ENCODE peak calls at places on chromosomes 2 and 18, in seven cellular contexts. O is upper lobe of right lung; M is stomach; Z is CD4-positive, CD25-positive, alpha-beta regulatory T cell; H is hepatocyte; Q is cardiac muscle cell; K is GM23248. P is an unnamed sample. For H3K27me3, the result is how much of the 10 kb centered on the place peaks cover.

GRCh38 chr2:71935291-71935848 is 212.3 kb downstream of the CYP26B1 start:
- DNase-seq in Q (peak), Z (no peak), M (no peak), O (peak), K (peak), H (no peak), P (no peak)

GRCh38 chr2:216658702-216659231 is 25.5 kb downstream of the IGFBP2 start:
- DNase-seq in O (no peak), Q (no peak), Z (no peak), M (no peak), H (peak), K (peak), P (no peak)

GRCh38 chr18:59493019-59493418 is 134.0 kb upstream of the LMAN1 start:
- DNase-seq in H (no peak), Z (no peak), K (no peak), M (no peak), O (no peak), Q (no peak), P (no peak)

GRCh38 chr2:201855356-201855755 is 49.0 kb downstream of the CDK15 start:
- DNase-seq in H (no peak), M (no peak), O (no peak), Q (no peak), K (no peak), Z (no peak), P (no peak)

GRCh38 chr2:75647771-75648170 is 1.2 kb downstream of the MRPL19 start:
- DNase-seq in Z (no peak), H (no peak), K (peak), O (no peak), Q (no peak), M (no peak), P (no peak)

GRCh38 chr2:232839680-232840079 is 30.4 kb upstream of the SNORC start:
- DNase-seq in O (no peak), Z (no peak), M (peak), H (no peak), Q (peak), K (no peak), P (no peak)

GRCh38 chr2:14417586-14417985 is 214.9 kb upstream of the LRATD1 start:
- DNase-seq in M (no peak), Z (no peak), Q (no peak), K (no peak), H (no peak), O (no peak), P (no peak)

GRCh38 chr2:240293865-240294461 is 141.5 kb upstream of the GPC1 start:
- DNase-seq in M (no peak), Z (no peak), H (no peak), Q (no peak), O (no peak), K (no peak), P (no peak)

GRCh38 chr2:46411245-46411641 is 68.1 kb upstream of the TMEM247 start:
- DNase-seq in O (no peak), H (no peak), M (no peak), Z (no peak), Q (no peak), K (no peak), P (peak)

GRCh38 chr2:72819501-72819900 is 6.3 kb downstream of the EXOC6B start:
- DNase-seq in Q (no peak), O (no peak), Z (no peak), M (no peak), H (no peak), K (no peak), P (no peak)

GRCh38 chr2:117833911-117834310 is 19.4 kb downstream of the DDX18 start:
- DNase-seq in H (no peak), K (no peak), Z (no peak), Q (no peak), M (no peak), O (no peak), P (no peak)

GRCh38 chr18:13268035-13268700 is 49.6 kb downstream of the LDLRAD4 start:
- DNase-seq in O (peak), H (peak), K (peak), Z (no peak), M (peak), Q (peak), P (peak)

DNA sequence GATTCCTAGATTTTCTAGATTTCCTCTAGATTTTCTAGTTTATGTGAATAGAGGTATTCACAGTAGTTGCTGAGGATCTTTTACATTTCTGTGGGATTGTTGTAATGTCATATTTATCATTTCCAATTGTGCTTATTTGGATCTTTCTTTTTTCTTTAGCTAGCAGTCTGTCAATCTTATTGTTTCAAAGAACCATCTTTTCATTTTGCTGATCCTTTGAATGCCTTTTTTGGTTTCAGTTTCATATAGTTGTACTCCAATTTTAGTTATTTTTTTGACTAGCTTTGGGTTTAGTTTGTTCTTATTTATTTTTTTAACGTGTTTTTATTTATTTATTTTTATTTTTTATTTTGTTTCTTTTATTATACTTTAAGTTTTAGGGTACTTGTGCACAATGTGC is 24.5 kb downstream of the CLIP4 start:
- DNase-seq in O (no peak), Q (no peak), K (no peak), M (no peak), Z (no peak), H (no peak), P (no peak)
- H3K4me3 ChIP-seq in O (no peak), Q (no peak), K (no peak), M (no peak), Z (no peak), H (no peak), P (no peak)

DNA sequence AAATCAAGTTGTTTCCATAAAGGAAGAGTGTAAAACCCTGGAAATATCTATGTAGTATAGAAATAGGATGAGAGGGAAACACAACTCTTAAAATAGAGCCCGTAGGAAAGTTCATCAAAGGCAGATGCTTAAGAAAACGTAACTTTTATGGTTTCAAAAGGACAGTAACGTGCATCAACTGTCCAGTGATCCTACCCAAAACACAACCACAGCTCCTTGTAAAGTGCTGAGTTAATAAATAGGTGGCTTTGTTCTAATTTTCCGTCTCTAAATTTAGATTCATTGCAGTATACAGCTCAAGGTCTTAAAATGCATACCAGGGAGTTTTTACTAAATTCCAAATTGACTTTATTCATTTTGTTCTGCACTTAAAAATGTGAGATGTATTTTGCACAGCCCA is 282.1 kb upstream of the ID2 start:
- DNase-seq in O (no peak), M (no peak), Z (no peak), H (no peak), K (no peak), Q (no peak), P (no peak)
- H3K27me3 ChIP-seq in O (under half), M (under half), Z (under half), H (under half), K (under half), Q (under half), P (under half)

GRCh38 chr2:172094319-172095145 is 8.2 kb downstream of the DLX2 start:
- DNase-seq in H (no peak), Q (no peak), K (peak), M (no peak), O (no peak), Z (no peak), P (no peak)
- H3K4me3 ChIP-seq in H (no peak), Q (peak), K (peak), M (peak), O (peak), Z (no peak), P (peak)

GRCh38 chr18:57430983-57431382 is 4.2 kb upstream of the ONECUT2 start:
- DNase-seq in O (no peak), Z (no peak), M (no peak), H (no peak), Q (no peak), K (no peak), P (no peak)

GRCh38 chr18:57428221-57429150 is 6.7 kb upstream of the ONECUT2 start:
- DNase-seq in K (peak), H (no peak), M (no peak), O (no peak), Q (no peak), Z (no peak), P (no peak)

GRCh38 chr18:57431512-57432080 is 3.6 kb upstream of the ONECUT2 start:
- DNase-seq in M (no peak), K (no peak), O (no peak), Z (no peak), Q (no peak), H (no peak), P (no peak)

GRCh38 chr18:57430166-57430958 is 4.8 kb upstream of the ONECUT2 start:
- DNase-seq in M (no peak), Z (no peak), O (no peak), H (no peak), Q (no peak), K (no peak), P (no peak)

GRCh38 chr18:57429607-57430165 is 5.5 kb upstream of the ONECUT2 start:
- DNase-seq in Q (no peak), K (no peak), O (no peak), H (no peak), M (no peak), Z (no peak), P (no peak)
- H3K27me3 ChIP-seq in Q (half or more), K (half or more), O (half or more), H (half or more), M (under half), Z (half or more), P (half or more)

GRCh38 chr2:237431856-237432255 is 17.9 kb upstream of the COL6A3 start:
- DNase-seq in H (no peak), K (peak), O (no peak), Z (no peak), Q (no peak), M (no peak), P (no peak)
- H3K4me3 ChIP-seq in H (no peak), K (peak), O (no peak), Z (peak), Q (no peak), M (no peak), P (no peak)

GRCh38 chr2:102806250-102806837 is 44.5 kb downstream of the TMEM182 start:
- DNase-seq in K (peak), O (no peak), M (peak), Q (peak), Z (no peak), H (peak), P (no peak)
- H3K27me3 ChIP-seq in K (under half), O (under half), M (under half), Q (under half), Z (under half), H (under half), P (under half)

GRCh38 chr2:42102606-42103450 is 55.0 kb downstream of the PKDCC start:
- DNase-seq in O (peak), M (peak), H (peak), Q (peak), Z (no peak), K (no peak), P (no peak)
- H3K4me3 ChIP-seq in O (peak), M (peak), H (no peak), Q (no peak), Z (peak), K (no peak), P (no peak)

GRCh38 chr2:236685361-236685760 is 115.7 kb downstream of the ACKR3 start:
- DNase-seq in O (no peak), M (no peak), K (no peak), Q (no peak), Z (no peak), H (no peak), P (no peak)
- H3K27me3 ChIP-seq in O (under half), M (under half), K (under half), Q (under half), Z (under half), H (under half), P (under half)

GRCh38 chr2:191386938-191387536 is 141.8 kb downstream of the MYO1B start:
- DNase-seq in O (no peak), Z (no peak), Q (peak), H (no peak), K (peak), M (no peak), P (peak)
- H3K4me3 ChIP-seq in O (no peak), Z (no peak), Q (no peak), H (no peak), K (peak), M (no peak), P (no peak)

GRCh38 chr2:157172866-157173578 is 84.5 kb upstream of the GALNT5 start:
- DNase-seq in K (peak), O (no peak), H (no peak), Q (peak), M (no peak), Z (no peak), P (no peak)

GRCh38 chr2:157168501-157168900 is 89.0 kb upstream of the GALNT5 start:
- DNase-seq in Z (no peak), M (no peak), H (no peak), O (no peak), K (no peak), Q (no peak), P (no peak)

GRCh38 chr2:157172239-157172638 is 85.3 kb upstream of the GALNT5 start:
- DNase-seq in Z (no peak), K (peak), M (no peak), Q (no peak), H (no peak), O (no peak), P (no peak)

GRCh38 chr2:157173740-157174184 is 83.7 kb upstream of the GALNT5 start:
- DNase-seq in K (peak), Q (peak), Z (no peak), O (no peak), M (no peak), H (peak), P (peak)

GRCh38 chr2:157170299-157170698 is 87.2 kb upstream of the GALNT5 start:
- DNase-seq in O (no peak), Z (no peak), Q (peak), M (no peak), K (peak), H (no peak), P (no peak)
- H3K27me3 ChIP-seq in O (under half), Z (under half), Q (under half), M (under half), K (under half), H (under half), P (under half)